ENCODE peak calls at places on chromosomes 12 and 14, in four cellular contexts. G is H9, O is IMR-90, K is H1. I is an unnamed sample.

GRCh38 chr14:95557832-95558231 is 23.0 kb downstream of the GLRX5 start:
- DNase-seq in G (no peak), K (no peak), O (no peak), I (no peak)

GRCh38 chr14:41302776-41303175 is 303.9 kb upstream of the LRFN5 start:
- DNase-seq in G (no peak), K (no peak), O (no peak), I (peak)

GRCh38 chr14:49950275-49951250 is 57.7 kb downstream of the ARF6 start:
- DNase-seq in O (no peak), K (no peak), G (no peak), I (no peak)

GRCh38 chr12:64457036-64457435 is 5.1 kb downstream of the TBK1 start:
- DNase-seq in G (no peak), O (peak), K (no peak), I (peak)

GRCh38 chr12:70157099-70157498 is 86.1 kb upstream of the CNOT2 start:
- DNase-seq in K (no peak), O (no peak), G (no peak), I (peak)

GRCh38 chr12:70007687-70008086 is 182.7 kb downstream of the MYRFL start:
- DNase-seq in G (no peak), K (no peak), O (no peak), I (no peak)

GRCh38 chr14:61566537-61567225 is 128.6 kb upstream of the HIF1A start:
- DNase-seq in O (peak), G (no peak), K (no peak), I (no peak)

GRCh38 chr12:40692617-40693502 is 621 bp downstream of the CNTN1 start:
- DNase-seq in O (no peak), K (no peak), G (peak), I (peak)

GRCh38 chr12:63889236-63889635 is 44.7 kb downstream of the SRGAP1 start:
- DNase-seq in K (no peak), O (peak), G (no peak), I (peak)

DNA sequence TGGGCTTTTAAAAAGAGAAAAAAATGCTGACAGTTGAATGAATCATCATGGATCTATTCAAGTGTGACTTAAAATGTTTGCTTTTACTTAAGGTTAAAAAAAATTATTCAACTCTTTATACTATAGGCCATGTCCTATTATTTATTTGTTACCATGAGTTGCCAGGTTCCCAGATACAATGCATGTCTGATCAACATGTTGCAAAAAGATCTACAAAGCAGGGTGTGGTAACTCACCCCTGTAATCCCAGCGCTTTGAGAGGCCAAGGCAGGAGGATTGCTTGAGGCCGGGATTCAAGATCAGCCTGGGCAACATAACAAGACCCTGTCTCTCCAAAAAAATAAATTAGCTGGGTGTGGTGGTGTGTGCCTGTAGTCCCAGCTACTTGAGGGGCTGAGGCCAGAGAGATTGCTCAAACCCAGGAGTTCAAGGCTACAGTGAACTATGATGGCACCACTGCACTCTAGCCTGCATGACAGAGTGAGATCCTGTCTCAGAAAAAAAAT is 460.8 kb downstream of the BCAT1 start:
- DNase-seq in O (peak), K (no peak), G (no peak), I (no peak)
- H3K9ac ChIP-seq in O (no peak), K (no peak), G (no peak), I (no peak)

DNA sequence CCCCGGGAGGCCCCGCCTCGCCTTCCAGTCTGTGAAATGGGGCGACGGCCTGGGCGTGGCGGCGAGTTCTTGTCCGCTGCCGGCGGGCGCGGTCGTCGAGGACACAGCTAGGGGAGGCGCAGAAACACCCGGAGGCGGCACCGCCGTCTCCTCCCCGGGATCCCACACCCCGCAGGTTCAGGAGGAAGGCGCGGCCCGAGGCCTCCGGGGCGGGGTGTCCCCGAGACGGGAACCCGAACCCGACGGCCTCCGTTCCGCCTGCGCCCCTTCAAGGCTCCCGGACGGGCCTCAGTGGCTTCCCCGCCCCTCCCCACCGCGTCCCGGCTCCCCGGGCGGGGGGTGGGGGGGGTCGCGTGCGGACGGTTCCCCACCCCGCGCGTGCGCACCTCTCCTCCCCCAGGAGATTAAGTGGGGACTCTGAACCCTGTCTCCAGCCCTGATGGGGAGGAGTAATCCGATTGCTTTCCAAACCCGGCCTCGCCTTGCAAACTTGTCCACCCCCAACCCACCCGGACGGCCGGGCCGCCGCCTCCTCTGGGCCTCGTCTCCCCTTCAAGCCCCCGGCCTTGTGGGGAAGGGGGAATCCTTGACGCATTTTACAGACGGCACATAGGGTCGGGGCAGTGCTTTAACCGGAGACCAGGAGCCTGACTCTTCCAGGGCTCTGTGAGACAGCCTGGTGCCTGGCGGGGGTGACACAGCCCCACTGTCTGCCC is 35.3 kb upstream of the ANKRD9 start:
- DNase-seq in K (no peak), G (no peak), O (no peak), I (no peak)
- H3K4ac ChIP-seq in K (peak), G (no peak), O (no peak), I (peak)

GRCh38 chr14:102629011-102629444 is 36.6 kb downstream of the RCOR1 start:
- DNase-seq in O (no peak), G (no peak), K (no peak), I (no peak)

GRCh38 chr14:102626530-102626929 is 34.1 kb downstream of the RCOR1 start:
- DNase-seq in K (no peak), G (no peak), O (no peak), I (no peak)

GRCh38 chr14:102625564-102626296 is 33.3 kb downstream of the RCOR1 start:
- DNase-seq in G (no peak), O (no peak), K (no peak), I (no peak)

GRCh38 chr14:102630405-102630804 is 38.0 kb downstream of the RCOR1 start:
- DNase-seq in K (no peak), G (no peak), O (no peak), I (peak)

GRCh38 chr14:102629700-102630365 is 37.4 kb downstream of the RCOR1 start:
- DNase-seq in K (no peak), G (no peak), O (peak), I (peak)
- H4K5ac ChIP-seq in K (no peak), G (no peak), O (no peak), I (no peak)

GRCh38 chr12:106217706-106218105 is 30.1 kb downstream of the CKAP4 start:
- DNase-seq in K (no peak), O (no peak), G (no peak), I (no peak)
- H3K9ac ChIP-seq in K (no peak), O (no peak), G (no peak), I (no peak)

GRCh38 chr12:127560041-127560478 is 706.9 kb upstream of the TMEM132C start:
- DNase-seq in O (no peak), K (no peak), G (no peak), I (no peak)
- H3K4ac ChIP-seq in O (peak), K (no peak), G (no peak), I (no peak)

GRCh38 chr14:93946104-93946503 is 19.0 kb downstream of the FAM181A start:
- DNase-seq in K (no peak), G (no peak), O (peak), I (peak)
- H4K5ac ChIP-seq in K (no peak), G (no peak), O (no peak), I (no peak)

I was measured in mesendoderm.